ENCODE peak calls at places on chromosome 7, in nine cellular contexts. P, D, Y, F, H, I, N, T and S are unnamed samples.

GRCh38 chr7:23273141-23273599 is 26.0 kb upstream of the MALSU1 start:
- DNase-seq in P (peak), D (peak), Y (peak), F (peak), H (peak), I (peak), N (peak), T (peak), S (peak)

GRCh38 chr7:98223898-98224700 is 12.9 kb downstream of the BHLHA15 start:
- DNase-seq in P (no peak), D (no peak), Y (no peak), F (no peak), H (no peak), I (no peak), N (no peak), T (peak), S (no peak)

GRCh38 chr7:66505531-66506451 is 122.9 kb upstream of the KCTD7 start:
- DNase-seq in P (peak), D (no peak), Y (no peak), F (no peak), H (peak), I (no peak), N (no peak), T (no peak), S (no peak)

GRCh38 chr7:103073989-103074518 is 542 bp downstream of the FBXL13 start:
- DNase-seq in P (no peak), D (no peak), Y (no peak), F (peak), H (no peak), I (peak), N (no peak), T (no peak), S (no peak)

GRCh38 chr7:20330797-20331230 is at the start of gene ITGB8:
- DNase-seq in P (no peak), D (no peak), Y (no peak), F (peak), H (no peak), I (no peak), N (no peak), T (no peak), S (peak)

GRCh38 chr7:10412426-10413019 is 561.1 kb upstream of the PHF14 start:
- DNase-seq in P (no peak), D (no peak), Y (no peak), F (peak), H (peak), I (no peak), N (peak), T (no peak), S (no peak)

GRCh38 chr7:36312064-36312914 is 77.4 kb upstream of the ANLN start:
- DNase-seq in P (peak), D (no peak), Y (no peak), F (peak), H (no peak), I (no peak), N (no peak), T (peak), S (peak)

GRCh38 chr7:135283959-135284638 is 50.5 kb downstream of the STRA8 start:
- DNase-seq in P (no peak), D (no peak), Y (no peak), F (no peak), H (no peak), I (no peak), N (no peak), T (no peak), S (no peak)

GRCh38 chr7:55522268-55522902 is 49.9 kb downstream of the VOPP1 start:
- DNase-seq in P (no peak), D (no peak), Y (no peak), F (no peak), H (no peak), I (no peak), N (no peak), T (no peak), S (no peak)

GRCh38 chr7:148953676-148954075 is 69.6 kb upstream of the EZH2 start:
- DNase-seq in P (no peak), D (no peak), Y (no peak), F (no peak), H (no peak), I (no peak), N (no peak), T (no peak), S (no peak)

GRCh38 chr7:55970561-55970960 is 6.2 kb downstream of the NIPSNAP2 start:
- DNase-seq in P (no peak), D (no peak), Y (peak), F (no peak), H (no peak), I (no peak), N (no peak), T (no peak), S (no peak)

GRCh38 chr7:72278550-72278949 is 133.6 kb downstream of the CALN1 start:
- DNase-seq in P (no peak), D (no peak), Y (no peak), F (no peak), H (no peak), I (no peak), N (no peak), T (no peak), S (no peak)

GRCh38 chr7:157352506-157352905 is 15.7 kb downstream of the DNAJB6 start:
- DNase-seq in P (no peak), D (no peak), Y (no peak), F (no peak), H (no peak), I (no peak), N (no peak), T (no peak), S (no peak)

GRCh38 chr7:106720641-106721040 is 59.7 kb upstream of the CCDC71L start:
- DNase-seq in P (no peak), D (no peak), Y (no peak), F (no peak), H (no peak), I (no peak), N (no peak), T (no peak), S (no peak)

GRCh38 chr7:158646766-158647474 is 57.7 kb downstream of the NCAPG2 start:
- DNase-seq in P (no peak), D (no peak), Y (no peak), F (peak), H (peak), I (no peak), N (no peak), T (no peak), S (no peak)

GRCh38 chr7:154581251-154581890 is 421.6 kb downstream of the PAXIP1 start:
- DNase-seq in P (peak), D (no peak), Y (no peak), F (no peak), H (no peak), I (no peak), N (no peak), T (no peak), S (no peak)

GRCh38 chr7:150405584-150406310 is 26.6 kb downstream of the ZNF775 start:
- DNase-seq in P (no peak), D (no peak), Y (no peak), F (peak), H (no peak), I (no peak), N (no peak), T (no peak), S (no peak)

GRCh38 chr7:18192228-18192627 is 164.6 kb upstream of the PRPS1L1 start:
- DNase-seq in P (no peak), D (no peak), Y (no peak), F (peak), H (no peak), I (no peak), N (no peak), T (no peak), S (no peak)

GRCh38 chr7:139620676-139621344 is 97.3 kb downstream of the CLEC2L start:
- DNase-seq in P (no peak), D (peak), Y (no peak), F (peak), H (peak), I (peak), N (no peak), T (peak), S (peak)